ENCODE peak calls at places on chromosomes 13 and 19, in four cellular contexts. W, I, A and G are unnamed samples.
A peak's percentile ranks its signal among the peaks of the same experiment; 100 is the strongest.

GRCh38 chr13:62512194-62513141 is 1096.8 kb upstream of the PCDH20 start:
- DNase-seq in W (no peak), I (peak; percentile 85), A (peak; percentile 32), G (peak; percentile 73)

GRCh38 chr19:41847351-41848105 is 2.7 kb downstream of the DMRTC2 start:
- DNase-seq in W (no peak), I (no peak), A (no peak), G (no peak)

GRCh38 chr13:98658131-98658530 is 81.2 kb upstream of the STK24 start:
- DNase-seq in W (no peak), I (no peak), A (no peak), G (no peak)

GRCh38 chr19:6021878-6022569 is 44.1 kb upstream of the RANBP3 start:
- DNase-seq in W (peak; percentile 46), I (peak; percentile 84), A (peak; percentile 69), G (peak; percentile 84)

GRCh38 chr13:73542446-73542845 is 483.6 kb downstream of the KLF5 start:
- DNase-seq in W (no peak), I (no peak), A (no peak), G (no peak)

GRCh38 chr19:44303976-44304568 is 753 bp downstream of the ZNF235 start:
- DNase-seq in W (no peak), I (peak; percentile 32), A (peak; percentile 3), G (no peak)

GRCh38 chr19:32373614-32374295 is 28.3 kb downstream of the ZNF507 start:
- DNase-seq in W (no peak), I (peak; percentile 92), A (peak; percentile 100), G (no peak)

GRCh38 chr13:95367309-95367843 is 66.1 kb upstream of the ABCC4 start:
- DNase-seq in W (no peak), I (no peak), A (no peak), G (no peak)

GRCh38 chr13:72638059-72638815 is 89.2 kb downstream of the MZT1 start:
- DNase-seq in W (peak; percentile 71), I (peak; percentile 48), A (no peak), G (peak; percentile 48)

GRCh38 chr19:34428549-34429285 is 536 bp downstream of the UBA2 start:
- DNase-seq in W (no peak), I (peak; percentile 36), A (peak; percentile 17), G (no peak)

GRCh38 chr19:45767881-45768643 is 990 bp downstream of the SIX5 start:
- DNase-seq in W (no peak), I (peak; percentile 80), A (peak; percentile 65), G (peak; percentile 71)

GRCh38 chr19:10736916-10737551 is 19.2 kb downstream of the DNM2 start:
- DNase-seq in W (no peak), I (peak; percentile 84), A (no peak), G (no peak)

GRCh38 chr19:36082916-36083315 is 28.0 kb upstream of the OVOL3 start:
- DNase-seq in W (no peak), I (no peak), A (no peak), G (no peak)

GRCh38 chr13:101979825-101980224 is 422.0 kb downstream of the FGF14 start:
- DNase-seq in W (no peak), I (no peak), A (no peak), G (no peak)

GRCh38 chr13:76019421-76020044 is 383.4 kb downstream of the LMO7 start:
- DNase-seq in W (peak; percentile 51), I (peak; percentile 83), A (no peak), G (peak; percentile 83)

GRCh38 chr19:46840157-46840942 is 10.3 kb downstream of the AP2S1 start:
- DNase-seq in W (no peak), I (peak; percentile 91), A (peak; percentile 70), G (peak; percentile 78)

GRCh38 chr13:112510002-112510780 is 77.8 kb downstream of the TUBGCP3 start:
- DNase-seq in W (peak; percentile 53), I (peak; percentile 94), A (peak; percentile 71), G (peak; percentile 80)

GRCh38 chr19:18291019-18291524 is 9.7 kb upstream of the JUND start:
- DNase-seq in W (no peak), I (no peak), A (no peak), G (no peak)

GRCh38 chr19:10433131-10433536 is 12.8 kb downstream of the PDE4A start:
- DNase-seq in W (no peak), I (no peak), A (no peak), G (no peak)

GRCh38 chr19:31064486-31064885 is 284.8 kb downstream of the TSHZ3 start:
- DNase-seq in W (no peak), I (peak; percentile 4), A (no peak), G (no peak)

GRCh38 chr19:13055213-13056051 is 47.2 kb downstream of the LYL1 start:
- DNase-seq in W (no peak), I (peak; percentile 76), A (peak; percentile 89), G (peak; percentile 67)

GRCh38 chr13:113445791-113446487 is 7.3 kb downstream of the ADPRHL1 start:
- DNase-seq in W (no peak), I (no peak), A (no peak), G (no peak)

GRCh38 chr13:48500652-48501197 is 32.2 kb downstream of the RCBTB2 start:
- DNase-seq in W (no peak), I (no peak), A (peak; percentile 96), G (no peak)

GRCh38 chr19:6663236-6664187 is 6.4 kb downstream of the TNFSF14 start:
- DNase-seq in W (no peak), I (no peak), A (no peak), G (no peak)

GRCh38 chr19:35853038-35853756 is 893 bp upstream of the NPHS1 start:
- DNase-seq in W (no peak), I (no peak), A (no peak), G (no peak)

GRCh38 chr19:49216076-49216475 is 58.5 kb downstream of the TRPM4 start:
- DNase-seq in W (no peak), I (peak; percentile 14), A (peak; percentile 57), G (no peak)

GRCh38 chr19:12042893-12043292 is 7.4 kb upstream of the ZNF433 start:
- DNase-seq in W (no peak), I (no peak), A (no peak), G (no peak)

GRCh38 chr13:98141091-98141490 is 1.8 kb upstream of the FARP1 start:
- DNase-seq in W (no peak), I (peak; percentile 38), A (no peak), G (no peak)

GRCh38 chr13:46751811-46752635 is 44.9 kb downstream of the ESD start:
- DNase-seq in W (no peak), I (no peak), A (peak; percentile 45), G (no peak)

GRCh38 chr13:99442273-99442895 is 58.9 kb upstream of the TM9SF2 start:
- DNase-seq in W (no peak), I (peak; percentile 46), A (peak; percentile 45), G (no peak)

GRCh38 chr19:17865364-17866311 is 5.9 kb downstream of the RPL18A start:
- DNase-seq in W (no peak), I (peak; percentile 55), A (no peak), G (no peak)

GRCh38 chr13:109684836-109685602 is 101.4 kb downstream of the IRS2 start:
- DNase-seq in W (no peak), I (no peak), A (no peak), G (no peak)

GRCh38 chr19:6501740-6502648 is at the start of gene TUBB4A:
- DNase-seq in W (no peak), I (no peak), A (no peak), G (peak; percentile 61)

GRCh38 chr19:4363571-4364304 is 20.4 kb downstream of the MPND start:
- DNase-seq in W (no peak), I (no peak), A (no peak), G (no peak)

GRCh38 chr13:44244288-44244687 is 129.3 kb upstream of the SERP2 start:
- DNase-seq in W (no peak), I (no peak), A (peak; percentile 81), G (no peak)
- H3K56ac ChIP-seq in W (no peak overlapping the region), I (peak overlapping the region; percentile 5), A (no peak overlapping the region), G (no peak overlapping the region)

GRCh38 chr13:19759669-19760068 is 23.1 kb downstream of the PSPC1 start:
- DNase-seq in W (no peak), I (no peak), A (peak; percentile 4), G (no peak)

GRCh38 chr13:19766637-19767036 is 16.1 kb downstream of the PSPC1 start:
- DNase-seq in W (no peak), I (peak; percentile 66), A (no peak), G (no peak)

GRCh38 chr13:19764237-19764636 is 18.5 kb downstream of the PSPC1 start:
- DNase-seq in W (no peak), I (no peak), A (no peak), G (no peak)

GRCh38 chr13:19767966-19768365 is 14.8 kb downstream of the PSPC1 start:
- DNase-seq in W (no peak), I (no peak), A (no peak), G (no peak)

DNA sequence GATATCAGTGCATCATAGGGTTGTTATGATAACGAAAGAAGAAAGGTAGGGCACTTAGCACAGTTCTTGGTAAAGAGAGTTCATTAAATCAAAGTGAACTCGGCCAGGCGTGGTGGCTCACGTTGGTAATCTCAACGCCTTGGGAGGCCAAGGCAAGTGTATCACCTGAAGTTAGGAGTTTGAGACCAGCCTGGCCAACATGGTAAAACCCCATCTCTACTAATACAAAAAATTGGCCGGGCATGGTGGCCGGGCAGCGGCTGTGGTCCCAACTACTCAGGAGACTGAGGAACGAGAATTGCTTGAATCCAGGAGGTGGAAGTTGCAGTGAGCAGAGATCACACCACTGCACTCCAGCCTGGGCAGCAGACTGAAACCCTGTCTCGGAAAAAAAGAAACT is 19.1 kb downstream of the PSPC1 start:
- DNase-seq in W (no peak), I (no peak), A (no peak), G (no peak)
- H3K56ac ChIP-seq in W (no peak overlapping the region), I (no peak overlapping the region), A (no peak overlapping the region), G (no peak overlapping the region)

DNA sequence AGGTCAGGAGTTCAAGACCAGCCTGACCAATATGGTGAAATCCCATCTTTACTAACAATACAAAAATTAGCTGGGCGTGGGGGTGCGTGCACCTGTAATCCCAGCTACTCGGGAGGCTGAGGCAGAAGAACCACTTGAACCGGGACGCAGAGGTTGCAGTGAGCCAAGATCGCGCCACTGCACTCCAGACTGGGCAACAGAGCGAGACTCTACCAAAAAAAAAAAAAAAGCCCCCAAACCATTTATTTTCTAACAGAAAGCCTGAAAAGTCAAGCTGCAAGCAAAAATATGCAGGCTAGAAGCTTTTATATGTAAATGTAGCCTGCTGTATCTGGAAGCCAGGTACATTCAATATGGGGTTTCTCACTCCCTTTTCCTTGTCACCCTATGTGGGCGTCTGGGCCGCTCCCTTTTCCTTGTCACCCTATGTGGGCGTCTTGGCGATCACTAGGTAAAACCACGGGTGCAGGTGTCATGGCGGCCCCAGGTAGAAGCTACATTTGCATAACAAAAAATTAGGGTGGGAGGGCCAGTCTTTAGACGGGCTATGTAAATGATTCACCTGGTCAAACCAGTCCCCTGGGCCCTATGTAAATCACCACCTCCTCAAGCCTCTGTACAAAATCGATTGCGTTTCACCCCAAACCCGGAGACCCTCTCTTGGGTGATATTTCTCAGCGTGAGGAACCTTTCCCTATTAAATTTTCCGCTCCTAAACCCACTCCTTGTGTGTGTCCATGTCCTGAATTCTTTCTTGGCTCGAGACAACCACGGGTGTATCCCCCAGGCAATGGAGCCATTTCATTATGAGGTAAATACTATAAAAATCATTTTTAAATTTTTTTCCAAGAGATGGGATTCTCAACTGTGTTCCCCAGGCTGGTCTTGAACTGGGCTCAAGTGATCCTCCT is 2.1 kb downstream of the TRIM13 start:
- DNase-seq in W (peak; percentile 67), I (peak; percentile 45), A (no peak), G (peak; percentile 90)
- H3K56ac ChIP-seq in W (no peak overlapping the region), I (no peak overlapping the region), A (no peak overlapping the region), G (no peak overlapping the region)

DNA sequence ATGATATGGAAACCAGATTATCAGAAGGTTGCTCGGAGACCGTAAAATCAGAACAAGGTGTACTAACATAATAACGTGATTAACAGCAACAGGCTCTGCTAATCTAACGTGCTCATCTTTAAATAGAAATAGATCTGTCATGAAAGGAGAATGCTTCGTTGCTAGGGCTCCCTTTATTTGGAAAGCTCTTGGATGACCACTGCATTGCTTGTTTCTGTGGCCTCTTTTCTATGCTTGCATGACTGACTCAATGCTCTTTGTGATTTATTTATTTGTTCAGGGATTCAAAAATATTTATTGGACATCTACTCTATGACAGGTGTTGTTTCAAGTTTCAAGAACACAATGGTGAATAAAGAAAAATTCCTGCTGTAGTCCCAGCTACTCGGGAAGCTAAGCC is 22.3 kb upstream of the ZDHHC20 start:
- DNase-seq in W (no peak), I (no peak), A (no peak), G (no peak)
- H3K56ac ChIP-seq in W (no peak overlapping the region), I (no peak overlapping the region), A (no peak overlapping the region), G (no peak overlapping the region)